ENCODE peak calls at places on chromosomes 13 and 19, in four cellular contexts. M, S, R and W are unnamed samples.

GRCh38 chr19:5131866-5132561 is 163.1 kb downstream of the KDM4B start:
- DNase-seq in M (no peak), S (peak; percentile 62), R (no peak), W (peak; percentile 46)

GRCh38 chr13:67023088-67023893 is 206.8 kb downstream of the PCDH9 start:
- DNase-seq in M (no peak), S (peak; percentile 61), R (no peak), W (no peak)

GRCh38 chr19:53537523-53538377 is at the start of gene ZNF331:
- DNase-seq in M (peak; percentile 69), S (peak; percentile 79), R (peak; percentile 90), W (peak; percentile 84)

GRCh38 chr19:38786572-38787265 is 2.3 kb upstream of the LGALS7B start:
- DNase-seq in M (no peak), S (no peak), R (no peak), W (no peak)

GRCh38 chr13:42746846-42747245 is 34.5 kb upstream of the FAM216B start:
- DNase-seq in M (no peak), S (no peak), R (no peak), W (no peak)

GRCh38 chr13:24033527-24034302 is 126.8 kb upstream of the SPATA13 start:
- DNase-seq in M (no peak), S (no peak), R (no peak), W (no peak)

GRCh38 chr19:57560049-57560491 is 407 bp upstream of the ZNF550 start:
- DNase-seq in M (peak; percentile 13), S (no peak), R (no peak), W (no peak)

GRCh38 chr13:73704587-73704986 is 429.6 kb downstream of the KLF12 start:
- DNase-seq in M (no peak), S (no peak), R (no peak), W (no peak)

GRCh38 chr13:98927954-98928927 is 49.6 kb downstream of the DOCK9 start:
- DNase-seq in M (peak; percentile 74), S (peak; percentile 91), R (no peak), W (no peak)

GRCh38 chr13:77494226-77494625 is 41.3 kb upstream of the SCEL start:
- DNase-seq in M (no peak), S (no peak), R (no peak), W (no peak)

GRCh38 chr19:33840382-33840781 is 43.7 kb downstream of the KCTD15 start:
- DNase-seq in M (no peak), S (no peak), R (no peak), W (no peak)

GRCh38 chr13:45199716-45200115 is 1.1 kb downstream of the KCTD4 start:
- DNase-seq in M (no peak), S (no peak), R (no peak), W (no peak)

GRCh38 chr19:55616395-55616875 is 7.9 kb downstream of the ZNF784 start:
- DNase-seq in M (no peak), S (no peak), R (no peak), W (no peak)

GRCh38 chr13:20125129-20125782 is 35.6 kb downstream of the GJA3 start:
- DNase-seq in M (no peak), S (no peak), R (no peak), W (no peak)

GRCh38 chr19:10565567-10566407 is at the start of gene KRI1:
- DNase-seq in M (peak; percentile 99), S (peak; percentile 96), R (peak; percentile 98), W (peak; percentile 98)

GRCh38 chr19:10565028-10565566 is 713 bp downstream of the KRI1 start:
- DNase-seq in M (no peak), S (peak; percentile 77), R (no peak), W (peak; percentile 46)

GRCh38 chr19:10560154-10560553 is 5.7 kb downstream of the KRI1 start:
- DNase-seq in M (no peak), S (no peak), R (no peak), W (no peak)

GRCh38 chr19:10566408-10566657 is 523 bp upstream of the KRI1 start:
- DNase-seq in M (no peak), S (no peak), R (no peak), W (no peak)

DNA sequence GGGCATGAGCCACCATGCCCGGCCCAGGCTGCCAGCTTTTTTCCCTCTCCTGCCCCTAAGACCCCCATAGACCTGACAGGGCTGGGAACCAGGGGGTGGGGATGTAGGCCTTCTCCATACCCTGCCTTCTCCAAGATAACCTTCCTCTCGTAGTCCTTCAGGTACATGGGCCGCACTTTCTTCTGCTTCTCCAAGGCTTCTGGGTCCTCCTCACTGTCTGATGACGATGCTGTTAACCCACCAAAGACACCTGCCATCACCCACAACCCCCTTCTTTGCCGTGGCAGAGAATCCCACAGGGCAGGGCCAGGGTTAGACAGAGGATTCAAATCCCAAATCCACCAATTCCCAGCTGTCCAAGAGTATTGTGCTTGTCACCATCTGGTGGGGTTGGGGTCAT is 3.2 kb downstream of the KRI1 start:
- DNase-seq in M (no peak), S (no peak), R (no peak), W (no peak)
- H3K27ac ChIP-seq in M (no peak overlapping the region), S (no peak overlapping the region), R (no peak overlapping the region), W (peak overlapping the region; percentile 39)

DNA sequence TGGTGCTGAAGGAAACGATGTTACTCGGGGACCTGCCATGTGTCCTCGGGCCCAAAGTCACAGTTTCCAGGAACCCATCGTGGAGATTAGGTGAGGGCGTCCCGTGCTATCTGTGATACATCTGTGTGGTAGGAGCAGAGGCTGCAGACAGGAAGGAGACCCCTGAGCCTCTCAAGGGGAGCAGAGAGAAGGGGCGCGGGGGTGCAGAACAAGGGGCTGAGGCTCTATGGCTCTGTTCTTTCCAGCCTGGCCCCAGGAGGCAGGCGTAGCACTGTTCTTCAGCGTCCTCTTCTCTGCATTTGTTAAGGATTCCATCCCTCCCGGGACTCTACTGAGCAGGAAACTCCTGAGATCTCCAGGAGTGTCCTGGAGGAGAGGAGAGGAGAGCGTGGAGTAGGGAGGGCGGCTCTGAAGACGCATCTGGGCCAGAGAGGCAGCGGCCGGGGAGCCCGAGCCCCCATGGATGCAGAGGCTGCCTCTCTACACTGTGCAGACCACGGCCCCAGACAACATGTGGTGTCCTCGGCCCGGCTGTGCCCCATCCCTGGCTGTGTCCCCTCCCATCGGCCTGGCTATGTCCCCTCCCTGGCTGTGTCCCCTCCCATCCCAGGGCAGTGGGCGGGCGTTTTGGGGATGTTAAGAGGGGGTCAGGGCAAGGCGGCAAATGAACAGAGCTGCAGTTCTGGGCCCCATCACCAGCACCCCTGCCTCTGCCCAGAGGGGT is 118.0 kb downstream of the ATP11A start:
- DNase-seq in M (no peak), S (no peak), R (no peak), W (no peak)
- H3K27ac ChIP-seq in M (no peak overlapping the region), S (no peak overlapping the region), R (no peak overlapping the region), W (no peak overlapping the region)

DNA sequence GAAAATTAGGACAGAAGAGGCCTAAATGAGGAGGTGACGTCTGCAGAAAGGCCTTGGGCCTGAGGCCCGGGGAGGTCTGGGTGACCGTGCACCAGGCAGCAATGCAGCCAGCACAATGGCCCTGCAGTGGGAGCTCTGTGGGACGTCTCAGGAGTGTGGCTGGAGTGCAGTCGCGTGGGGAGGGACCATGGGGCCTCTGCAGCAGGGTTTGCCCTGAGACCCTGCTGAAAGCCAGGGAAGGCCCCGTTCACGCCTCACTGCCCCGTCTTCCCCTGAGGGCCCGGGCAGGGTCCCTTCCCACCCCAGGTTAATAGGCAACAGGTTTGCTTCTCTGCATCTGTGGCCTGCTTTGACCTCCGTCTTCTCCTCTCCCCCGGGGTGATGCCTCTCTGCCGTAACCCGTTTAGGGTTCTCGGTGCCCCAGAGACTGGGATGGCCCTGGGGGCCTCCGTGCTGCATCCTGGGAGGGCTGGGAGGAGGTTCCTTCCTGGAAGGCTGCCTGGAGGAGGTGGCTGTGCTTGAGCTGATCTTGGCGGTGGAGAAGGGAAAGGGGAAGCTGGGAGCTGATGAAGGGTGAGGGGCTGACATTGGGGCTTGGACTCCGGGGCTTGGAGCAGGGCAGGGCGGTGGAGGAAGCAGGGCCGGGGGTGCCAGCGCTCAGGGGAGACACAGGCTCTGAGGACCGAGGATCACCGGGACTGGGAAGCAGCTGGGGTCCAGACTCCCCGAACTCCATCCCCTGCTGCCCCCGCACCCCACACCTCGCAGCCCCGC is 9.7 kb downstream of the PALM start:
- DNase-seq in M (no peak), S (no peak), R (no peak), W (no peak)
- H3K27ac ChIP-seq in M (peak overlapping the region; percentile 79), S (peak overlapping the region; percentile 57), R (no peak overlapping the region), W (no peak overlapping the region)

GRCh38 chr13:75482070-75482819 is at the start of gene TBC1D4:
- DNase-seq in M (peak; percentile 79), S (peak; percentile 98), R (peak; percentile 88), W (no peak)
- H3K27ac ChIP-seq in M (peak within 1 kb of the TSS; percentile 84), S (peak within 1 kb of the TSS; percentile 88), R (peak within 1 kb of the TSS; percentile 81), W (no peak within 1 kb of the TSS)

GRCh38 chr13:33520480-33520839 is 234.9 kb upstream of the STARD13 start:
- DNase-seq in M (no peak), S (no peak), R (no peak), W (no peak)
- H3K27ac ChIP-seq in M (no peak overlapping the region), S (no peak overlapping the region), R (no peak overlapping the region), W (no peak overlapping the region)

GRCh38 chr19:7648265-7649014 is 11.5 kb downstream of the STXBP2 start:
- DNase-seq in M (no peak), S (no peak), R (no peak), W (no peak)

GRCh38 chr19:7652061-7652641 is 15.2 kb downstream of the STXBP2 start:
- DNase-seq in M (peak; percentile 74), S (peak; percentile 89), R (peak; percentile 95), W (peak; percentile 77)

GRCh38 chr19:7647156-7647555 is 10.2 kb downstream of the STXBP2 start:
- DNase-seq in M (no peak), S (no peak), R (no peak), W (no peak)

GRCh38 chr19:7646426-7646700 is 9.5 kb downstream of the STXBP2 start:
- DNase-seq in M (no peak), S (no peak), R (no peak), W (no peak)

GRCh38 chr19:7650148-7650547 is 13.2 kb downstream of the STXBP2 start:
- DNase-seq in M (no peak), S (no peak), R (no peak), W (no peak)
- H3K27ac ChIP-seq in M (no peak overlapping the region), S (no peak overlapping the region), R (no peak overlapping the region), W (no peak overlapping the region)